ENCODE peak calls at places on chromosomes 16 and 17, in six cellular contexts. R, W, E, K, T and C are unnamed samples.

GRCh38 chr16:12988071-12988470 is 86.7 kb downstream of the SHISA9 start:
- DNase-seq in E (no peak), W (no peak), K (no peak), T (no peak), R (no peak), C (no peak)

GRCh38 chr16:13885700-13886099 is 34.3 kb upstream of the ERCC4 start:
- DNase-seq in W (no peak), T (no peak), R (no peak), E (no peak), K (no peak), C (no peak)

GRCh38 chr16:72905581-72905980 is 142.3 kb downstream of the ZFHX3 start:
- DNase-seq in W (no peak), E (no peak), K (no peak), R (no peak), T (no peak), C (no peak)

GRCh38 chr17:7191571-7192270 is 12.6 kb upstream of the ASGR1 start:
- DNase-seq in K (peak), T (peak), R (no peak), W (peak), E (peak), C (no peak)

GRCh38 chr16:69419956-69420355 is 4.5 kb upstream of the CYB5B start:
- DNase-seq in T (no peak), E (no peak), K (no peak), R (no peak), W (no peak), C (no peak)

GRCh38 chr16:81170824-81171223 is 67.7 kb upstream of the BCO1 start:
- DNase-seq in T (no peak), R (no peak), W (no peak), K (no peak), E (no peak), C (no peak)

GRCh38 chr17:37838276-37838675 is 85.9 kb upstream of the TBC1D3K start:
- DNase-seq in R (no peak), E (no peak), T (no peak), W (no peak), K (no peak), C (no peak)

GRCh38 chr16:67202426-67202825 is 3.5 kb downstream of the ELMO3 start:
- DNase-seq in W (no peak), E (no peak), R (no peak), T (no peak), K (no peak), C (no peak)

GRCh38 chr17:67718325-67718941 is 697 bp downstream of the NOL11 start:
- DNase-seq in E (peak), R (peak), T (peak), K (peak), W (peak), C (no peak)

GRCh38 chr17:574061-574460 is 140.6 kb downstream of the VPS53 start:
- DNase-seq in K (no peak), W (no peak), T (no peak), E (no peak), R (no peak), C (no peak)

GRCh38 chr17:50841949-50842354 is 6.6 kb downstream of the WFIKKN2 start:
- DNase-seq in T (peak), E (peak), K (peak), R (no peak), W (peak), C (no peak)

GRCh38 chr17:21313320-21313719 is 28.8 kb downstream of the MAP2K3 start:
- DNase-seq in K (peak), W (no peak), E (no peak), T (no peak), R (no peak), C (no peak)

GRCh38 chr17:40922239-40922638 is 15.2 kb downstream of the KRT23 start:
- DNase-seq in E (peak), K (peak), T (no peak), W (no peak), R (no peak), C (no peak)

GRCh38 chr17:57395721-57396321 is 139.5 kb downstream of the MSI2 start:
- DNase-seq in W (no peak), K (peak), E (no peak), R (no peak), T (no peak), C (no peak)

GRCh38 chr16:54240180-54241125 is 46.1 kb downstream of the IRX3 start:
- DNase-seq in K (no peak), R (no peak), E (no peak), T (no peak), W (no peak), C (no peak)

GRCh38 chr17:47791025-47791424 is 30.6 kb downstream of the OSBPL7 start:
- DNase-seq in E (no peak), T (no peak), R (no peak), K (no peak), W (no peak), C (no peak)

GRCh38 chr17:81207610-81208581 is 14.9 kb downstream of the CEP131 start:
- DNase-seq in T (no peak), E (no peak), K (peak), R (no peak), W (no peak), C (no peak)

GRCh38 chr17:80109713-80110446 is 8.5 kb downstream of the GAA start:
- DNase-seq in R (no peak), K (peak), T (no peak), W (no peak), E (no peak), C (no peak)

GRCh38 chr16:89096768-89097527 is 3.3 kb downstream of the ACSF3 start:
- DNase-seq in E (no peak), K (no peak), W (no peak), T (no peak), R (peak), C (no peak)

GRCh38 chr17:3167574-3167973 is 29.7 kb upstream of the OR1A2 start:
- DNase-seq in R (no peak), K (no peak), T (no peak), W (no peak), E (no peak), C (no peak)

GRCh38 chr17:7014995-7015586 is 2.7 kb downstream of the RNASEK start:
- DNase-seq in T (no peak), E (no peak), W (no peak), K (peak), R (peak), C (no peak)

GRCh38 chr17:34503804-34504203 is 75.6 kb upstream of the TMEM132E start:
- DNase-seq in R (no peak), K (no peak), T (no peak), E (no peak), W (no peak), C (no peak)

GRCh38 chr16:13611596-13611995 is 308.4 kb upstream of the ERCC4 start:
- DNase-seq in W (no peak), K (no peak), E (no peak), R (no peak), T (no peak), C (no peak)

GRCh38 chr16:87789437-87790277 is 23.9 kb upstream of the KLHDC4 start:
- DNase-seq in R (no peak), K (no peak), T (no peak), W (no peak), E (peak), C (no peak)

GRCh38 chr16:3401719-3402397 is 843 bp downstream of the ZNF174 start:
- DNase-seq in R (no peak), K (peak), E (no peak), T (peak), W (peak), C (no peak)

GRCh38 chr16:61829631-61830030 is 206.6 kb downstream of the CDH8 start:
- DNase-seq in R (no peak), K (no peak), W (no peak), E (no peak), T (no peak), C (no peak)

GRCh38 chr17:6474376-6474775 is 30.1 kb downstream of the PIMREG start:
- DNase-seq in K (no peak), W (no peak), E (no peak), R (no peak), T (no peak), C (no peak)

GRCh38 chr17:624341-624860 is 90.2 kb downstream of the VPS53 start:
- DNase-seq in W (no peak), E (no peak), K (no peak), T (no peak), R (no peak), C (no peak)

GRCh38 chr17:32558328-32558955 is 71.6 kb downstream of the CDK5R1 start:
- DNase-seq in W (no peak), T (no peak), K (no peak), R (no peak), E (no peak), C (no peak)

GRCh38 chr16:30934827-30935557 is 11.6 kb downstream of the FBXL19 start:
- DNase-seq in E (peak), W (peak), R (no peak), T (peak), K (peak), C (no peak)

GRCh38 chr16:51287231-51287630 is 136.2 kb upstream of the SALL1 start:
- DNase-seq in T (no peak), R (no peak), W (no peak), K (no peak), E (no peak), C (no peak)

GRCh38 chr16:4272114-4272954 is 489 bp downstream of the TFAP4 start:
- DNase-seq in K (peak), R (no peak), E (peak), W (peak), T (peak), C (peak)